ENCODE peak calls at places on chromosomes 12 and 14, in ten cellular contexts. One of them, this sample, is unnamed. For H3K4me1, the result is how much of the 10 kb centered on the place peaks cover.

GRCh38 chr12:132754555-132754954 is 7.1 kb downstream of the ANKLE2 start:
- DNase-seq in HCT116: peak
- DNase-seq in breast epithelium: no peak
- DNase-seq in heart left ventricle: no peak
- DNase-seq in suprapubic skin: no peak
- DNase-seq in stomach: no peak
- DNase-seq in testis: no peak
- DNase-seq in tibial nerve: no peak
- DNase-seq in A549: peak
- DNase-seq in transverse colon: no peak
- DNase-seq in this sample: no peak

GRCh38 chr12:24945039-24945438 is 3.9 kb downstream of the BCAT1 start:
- DNase-seq in breast epithelium: no peak
- DNase-seq in suprapubic skin: no peak
- DNase-seq in stomach: no peak
- DNase-seq in HCT116: no peak
- DNase-seq in heart left ventricle: no peak
- DNase-seq in transverse colon: no peak
- DNase-seq in tibial nerve: no peak
- DNase-seq in A549: no peak
- DNase-seq in testis: no peak
- DNase-seq in this sample: no peak

GRCh38 chr12:101799774-101800173 is 31.0 kb downstream of the GNPTAB start:
- DNase-seq in stomach: no peak
- DNase-seq in A549: no peak
- DNase-seq in testis: no peak
- DNase-seq in tibial nerve: no peak
- DNase-seq in suprapubic skin: no peak
- DNase-seq in transverse colon: no peak
- DNase-seq in HCT116: no peak
- DNase-seq in heart left ventricle: no peak
- DNase-seq in breast epithelium: no peak
- DNase-seq in this sample: no peak

GRCh38 chr14:70073924-70074566 is 114.7 kb downstream of the SLC8A3 start:
- DNase-seq in suprapubic skin: no peak
- DNase-seq in A549: peak
- DNase-seq in heart left ventricle: peak
- DNase-seq in testis: peak
- DNase-seq in tibial nerve: no peak
- DNase-seq in HCT116: peak
- DNase-seq in transverse colon: peak
- DNase-seq in stomach: peak
- DNase-seq in breast epithelium: peak
- DNase-seq in this sample: peak

GRCh38 chr12:47717443-47718193 is 7.7 kb downstream of the ENDOU start:
- DNase-seq in tibial nerve: peak
- DNase-seq in HCT116: no peak
- DNase-seq in breast epithelium: peak
- DNase-seq in suprapubic skin: peak
- DNase-seq in transverse colon: peak
- DNase-seq in heart left ventricle: peak
- DNase-seq in testis: peak
- DNase-seq in stomach: peak
- DNase-seq in A549: peak
- DNase-seq in this sample: no peak

GRCh38 chr12:2999265-2999841 is 40.2 kb downstream of the TEAD4 start:
- DNase-seq in HCT116: no peak
- DNase-seq in transverse colon: no peak
- DNase-seq in testis: no peak
- DNase-seq in heart left ventricle: no peak
- DNase-seq in stomach: no peak
- DNase-seq in tibial nerve: no peak
- DNase-seq in breast epithelium: no peak
- DNase-seq in suprapubic skin: no peak
- DNase-seq in A549: no peak
- DNase-seq in this sample: no peak

GRCh38 chr14:23058654-23059504 is 1.6 kb upstream of the CDH24 start:
- DNase-seq in A549: no peak
- DNase-seq in testis: no peak
- DNase-seq in stomach: no peak
- DNase-seq in transverse colon: no peak
- DNase-seq in tibial nerve: no peak
- DNase-seq in breast epithelium: no peak
- DNase-seq in HCT116: no peak
- DNase-seq in heart left ventricle: no peak
- DNase-seq in suprapubic skin: no peak
- DNase-seq in this sample: no peak

GRCh38 chr14:89618309-89618708 is 201.3 kb upstream of the FOXN3 start:
- DNase-seq in stomach: no peak
- DNase-seq in heart left ventricle: no peak
- DNase-seq in tibial nerve: no peak
- DNase-seq in breast epithelium: no peak
- DNase-seq in transverse colon: peak
- DNase-seq in HCT116: no peak
- DNase-seq in suprapubic skin: no peak
- DNase-seq in A549: no peak
- DNase-seq in testis: no peak
- DNase-seq in this sample: no peak

GRCh38 chr12:95412826-95413311 is 61.1 kb upstream of the METAP2 start:
- DNase-seq in A549: no peak
- DNase-seq in tibial nerve: no peak
- DNase-seq in HCT116: peak
- DNase-seq in testis: no peak
- DNase-seq in breast epithelium: no peak
- DNase-seq in suprapubic skin: no peak
- DNase-seq in transverse colon: no peak
- DNase-seq in heart left ventricle: no peak
- DNase-seq in stomach: no peak
- DNase-seq in this sample: no peak

GRCh38 chr14:101230161-101230850 is 326.8 kb upstream of the RTL1 start:
- DNase-seq in tibial nerve: no peak
- DNase-seq in testis: peak
- DNase-seq in suprapubic skin: peak
- DNase-seq in stomach: no peak
- DNase-seq in heart left ventricle: no peak
- DNase-seq in HCT116: no peak
- DNase-seq in transverse colon: no peak
- DNase-seq in breast epithelium: no peak
- DNase-seq in A549: peak
- DNase-seq in this sample: peak

GRCh38 chr12:104201238-104202001 is 14.2 kb upstream of the TXNRD1 start:
- DNase-seq in tibial nerve: no peak
- DNase-seq in transverse colon: peak
- DNase-seq in stomach: peak
- DNase-seq in suprapubic skin: no peak
- DNase-seq in testis: peak
- DNase-seq in A549: peak
- DNase-seq in HCT116: peak
- DNase-seq in heart left ventricle: no peak
- DNase-seq in breast epithelium: no peak
- DNase-seq in this sample: peak

GRCh38 chr12:92619026-92619425 is 83.8 kb upstream of the PLEKHG7 start:
- DNase-seq in HCT116: no peak
- DNase-seq in A549: no peak
- DNase-seq in heart left ventricle: no peak
- DNase-seq in stomach: no peak
- DNase-seq in testis: no peak
- DNase-seq in transverse colon: no peak
- DNase-seq in suprapubic skin: no peak
- DNase-seq in breast epithelium: no peak
- DNase-seq in tibial nerve: no peak
- DNase-seq in this sample: no peak

GRCh38 chr12:119683413-119683812 is 15.5 kb downstream of the PRKAB1 start:
- DNase-seq in suprapubic skin: no peak
- DNase-seq in testis: no peak
- DNase-seq in breast epithelium: no peak
- DNase-seq in A549: no peak
- DNase-seq in HCT116: no peak
- DNase-seq in tibial nerve: no peak
- DNase-seq in heart left ventricle: no peak
- DNase-seq in transverse colon: no peak
- DNase-seq in stomach: no peak
- DNase-seq in this sample: no peak

DNA sequence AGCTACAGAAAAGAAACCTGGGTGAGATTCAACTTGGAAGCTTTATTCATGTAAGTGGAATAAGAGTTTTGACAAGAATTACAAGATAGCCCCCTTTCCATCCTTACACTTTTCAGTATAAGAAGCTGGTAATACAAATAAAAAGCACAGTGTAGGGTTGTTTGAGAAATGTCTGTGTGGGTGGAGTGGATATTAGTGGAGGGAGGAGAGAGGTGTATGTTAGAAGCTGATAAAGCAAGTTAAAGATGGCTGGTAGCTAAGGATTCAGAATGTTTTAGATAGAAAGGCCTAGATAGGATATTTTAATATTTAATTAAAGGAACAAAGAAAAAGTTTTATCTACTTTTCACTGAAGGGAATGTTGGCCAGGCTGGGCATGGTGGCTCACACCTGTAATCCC is 12.5 kb downstream of the CFAP54 start:
- DNase-seq in transverse colon: no peak
- DNase-seq in stomach: no peak
- DNase-seq in A549: no peak
- DNase-seq in HCT116: no peak
- DNase-seq in heart left ventricle: no peak
- DNase-seq in testis: no peak
- DNase-seq in tibial nerve: no peak
- DNase-seq in breast epithelium: no peak
- DNase-seq in suprapubic skin: no peak
- DNase-seq in this sample: no peak
- H3K4me1 ChIP-seq in transverse colon: under half
- H3K4me1 ChIP-seq in stomach: under half
- H3K4me1 ChIP-seq in A549: under half
- H3K4me1 ChIP-seq in HCT116: under half
- H3K4me1 ChIP-seq in heart left ventricle: under half
- H3K4me1 ChIP-seq in testis: under half
- H3K4me1 ChIP-seq in tibial nerve: under half
- H3K4me1 ChIP-seq in breast epithelium: under half
- H3K4me1 ChIP-seq in suprapubic skin: under half
- H3K4me1 ChIP-seq in this sample: under half

GRCh38 chr12:106134294-106134949 is 4.3 kb downstream of the NUAK1 start:
- DNase-seq in tibial nerve: no peak
- DNase-seq in HCT116: no peak
- DNase-seq in heart left ventricle: no peak
- DNase-seq in suprapubic skin: no peak
- DNase-seq in breast epithelium: no peak
- DNase-seq in stomach: no peak
- DNase-seq in A549: no peak
- DNase-seq in testis: no peak
- DNase-seq in transverse colon: no peak
- DNase-seq in this sample: no peak

GRCh38 chr12:106135075-106135474 is 3.7 kb downstream of the NUAK1 start:
- DNase-seq in suprapubic skin: no peak
- DNase-seq in A549: no peak
- DNase-seq in stomach: no peak
- DNase-seq in HCT116: no peak
- DNase-seq in tibial nerve: no peak
- DNase-seq in transverse colon: no peak
- DNase-seq in heart left ventricle: no peak
- DNase-seq in breast epithelium: no peak
- DNase-seq in testis: no peak
- DNase-seq in this sample: no peak

GRCh38 chr12:106135781-106136180 is 3.0 kb downstream of the NUAK1 start:
- DNase-seq in transverse colon: no peak
- DNase-seq in tibial nerve: no peak
- DNase-seq in stomach: no peak
- DNase-seq in heart left ventricle: no peak
- DNase-seq in A549: peak
- DNase-seq in breast epithelium: no peak
- DNase-seq in suprapubic skin: no peak
- DNase-seq in testis: no peak
- DNase-seq in HCT116: no peak
- DNase-seq in this sample: no peak

GRCh38 chr12:106137456-106138278 is 1.1 kb downstream of the NUAK1 start:
- DNase-seq in HCT116: no peak
- DNase-seq in transverse colon: no peak
- DNase-seq in testis: peak
- DNase-seq in stomach: no peak
- DNase-seq in suprapubic skin: no peak
- DNase-seq in breast epithelium: no peak
- DNase-seq in A549: no peak
- DNase-seq in heart left ventricle: peak
- DNase-seq in tibial nerve: no peak
- DNase-seq in this sample: no peak

GRCh38 chr12:106136263-106136662 is 2.5 kb downstream of the NUAK1 start:
- DNase-seq in heart left ventricle: peak
- DNase-seq in suprapubic skin: peak
- DNase-seq in stomach: peak
- DNase-seq in transverse colon: peak
- DNase-seq in breast epithelium: peak
- DNase-seq in tibial nerve: peak
- DNase-seq in testis: peak
- DNase-seq in HCT116: peak
- DNase-seq in A549: peak
- DNase-seq in this sample: peak
- TF ChIP-seq POLR2A in heart left ventricle: no peak
- TF ChIP-seq POLR2A in suprapubic skin: peak
- TF ChIP-seq POLR2A in stomach: no peak
- TF ChIP-seq POLR2A in transverse colon: no peak
- TF ChIP-seq POLR2A in breast epithelium: no peak
- TF ChIP-seq POLR2A in tibial nerve: peak
- TF ChIP-seq POLR2A in testis: no peak
- TF ChIP-seq POLR2A in HCT116: no peak
- TF ChIP-seq POLR2A in A549: no peak
- TF ChIP-seq POLR2A in this sample: no peak

GRCh38 chr14:99666533-99666932 is 17.6 kb upstream of the CYP46A1 start:
- DNase-seq in tibial nerve: no peak
- DNase-seq in transverse colon: no peak
- DNase-seq in A549: no peak
- DNase-seq in testis: no peak
- DNase-seq in suprapubic skin: no peak
- DNase-seq in heart left ventricle: no peak
- DNase-seq in stomach: no peak
- DNase-seq in breast epithelium: no peak
- DNase-seq in HCT116: no peak
- DNase-seq in this sample: no peak
- H3K4me1 ChIP-seq in tibial nerve: under half
- H3K4me1 ChIP-seq in transverse colon: under half
- H3K4me1 ChIP-seq in A549: under half
- H3K4me1 ChIP-seq in testis: under half
- H3K4me1 ChIP-seq in suprapubic skin: under half
- H3K4me1 ChIP-seq in heart left ventricle: under half
- H3K4me1 ChIP-seq in stomach: under half
- H3K4me1 ChIP-seq in breast epithelium: under half
- H3K4me1 ChIP-seq in HCT116: under half
- H3K4me1 ChIP-seq in this sample: under half

GRCh38 chr14:24114536-24115450 is at the start of the genes DCAF11 and NRL:
- DNase-seq in A549: peak
- DNase-seq in HCT116: peak
- DNase-seq in stomach: peak
- DNase-seq in breast epithelium: peak
- DNase-seq in heart left ventricle: peak
- DNase-seq in transverse colon: peak
- DNase-seq in testis: peak
- DNase-seq in suprapubic skin: peak
- DNase-seq in tibial nerve: peak
- DNase-seq in this sample: peak
- TF ChIP-seq POLR2A in A549: peak
- TF ChIP-seq POLR2A in HCT116: peak
- TF ChIP-seq POLR2A in stomach: no peak
- TF ChIP-seq POLR2A in breast epithelium: peak
- TF ChIP-seq POLR2A in heart left ventricle: no peak
- TF ChIP-seq POLR2A in transverse colon: peak
- TF ChIP-seq POLR2A in testis: no peak
- TF ChIP-seq POLR2A in suprapubic skin: peak
- TF ChIP-seq POLR2A in tibial nerve: peak
- TF ChIP-seq POLR2A in this sample: peak

GRCh38 chr12:26112703-26113147 is 12.1 kb downstream of the BHLHE41 start:
- DNase-seq in stomach: no peak
- DNase-seq in suprapubic skin: no peak
- DNase-seq in transverse colon: no peak
- DNase-seq in breast epithelium: no peak
- DNase-seq in testis: no peak
- DNase-seq in A549: no peak
- DNase-seq in HCT116: no peak
- DNase-seq in heart left ventricle: no peak
- DNase-seq in tibial nerve: no peak
- DNase-seq in this sample: no peak
- H3K4me1 ChIP-seq in stomach: under half
- H3K4me1 ChIP-seq in suprapubic skin: under half
- H3K4me1 ChIP-seq in transverse colon: under half
- H3K4me1 ChIP-seq in breast epithelium: under half
- H3K4me1 ChIP-seq in testis: under half
- H3K4me1 ChIP-seq in A549: under half
- H3K4me1 ChIP-seq in HCT116: under half
- H3K4me1 ChIP-seq in heart left ventricle: under half
- H3K4me1 ChIP-seq in tibial nerve: under half
- H3K4me1 ChIP-seq in this sample: under half